ENCODE peak calls at places on chromosomes 3 and 15, in seven cellular contexts. Z is mesothelial cell of epicardium, P is psoas muscle, W is A673, L is uterus, X is endothelial cell of umbilical vein, O is neural progenitor cell. J is an unnamed sample.

GRCh38 chr3:169526246-169526645 is 137.3 kb downstream of the MECOM start:
- DNase-seq in X (peak; percentile 75), P (no peak), Z (no peak), L (no peak), O (no peak), W (no peak), J (no peak)

GRCh38 chr3:122403489-122403888 is 12.4 kb downstream of the WDR5B start:
- DNase-seq in L (no peak), O (no peak), X (no peak), Z (no peak), W (peak; percentile 27), P (no peak), J (no peak)

GRCh38 chr15:83207622-83208356 is at the start of gene HDGFL3:
- DNase-seq in X (peak; percentile 59), W (peak; percentile 71), P (peak; percentile 72), Z (peak; percentile 40), O (peak; percentile 88), L (peak; percentile 64), J (no peak)

GRCh38 chr3:194286747-194287146 is 64.4 kb downstream of the CPN2 start:
- DNase-seq in P (no peak), O (peak; percentile 97), X (no peak), Z (no peak), W (no peak), L (peak; percentile 7), J (no peak)

GRCh38 chr15:90231028-90232017 is 2.4 kb downstream of the CIB1 start:
- DNase-seq in X (no peak), P (no peak), L (no peak), Z (no peak), O (no peak), W (no peak), J (peak; percentile 94)

GRCh38 chr3:65939841-65940246 is 98.9 kb downstream of the MAGI1 start:
- DNase-seq in L (no peak), W (no peak), O (no peak), X (no peak), Z (no peak), P (no peak), J (no peak)

GRCh38 chr3:159356606-159357005 is 554.8 kb downstream of the MFSD1 start:
- DNase-seq in L (no peak), X (no peak), W (no peak), P (no peak), O (no peak), Z (no peak), J (no peak)

GRCh38 chr15:60695713-60696522 is 217.0 kb upstream of the ICE2 start:
- DNase-seq in P (no peak), L (no peak), O (no peak), Z (no peak), W (no peak), X (no peak), J (no peak)

GRCh38 chr15:62619526-62619925 is 423.0 kb upstream of the TPM1 start:
- DNase-seq in Z (no peak), O (no peak), W (no peak), P (no peak), X (no peak), L (no peak), J (no peak)

GRCh38 chr15:70270752-70271111 is 173.0 kb upstream of the TLE3 start:
- DNase-seq in P (peak; percentile 26), L (no peak), O (no peak), X (no peak), Z (no peak), W (no peak), J (no peak)
- TF ChIP-seq CTCF in P (no peak), L (no peak), O (no peak), X (no peak), Z (no peak), W (no peak), J (no peak)

GRCh38 chr15:41494190-41494921 is 682 bp downstream of the ITPKA start:
- DNase-seq in L (peak; percentile 23), Z (no peak), W (peak; percentile 40), O (peak; percentile 77), P (no peak), X (no peak), J (no peak)
- TF ChIP-seq CTCF in L (no peak), Z (no peak), W (no peak), O (peak; percentile 31), P (no peak), X (no peak), J (no peak)

DNA sequence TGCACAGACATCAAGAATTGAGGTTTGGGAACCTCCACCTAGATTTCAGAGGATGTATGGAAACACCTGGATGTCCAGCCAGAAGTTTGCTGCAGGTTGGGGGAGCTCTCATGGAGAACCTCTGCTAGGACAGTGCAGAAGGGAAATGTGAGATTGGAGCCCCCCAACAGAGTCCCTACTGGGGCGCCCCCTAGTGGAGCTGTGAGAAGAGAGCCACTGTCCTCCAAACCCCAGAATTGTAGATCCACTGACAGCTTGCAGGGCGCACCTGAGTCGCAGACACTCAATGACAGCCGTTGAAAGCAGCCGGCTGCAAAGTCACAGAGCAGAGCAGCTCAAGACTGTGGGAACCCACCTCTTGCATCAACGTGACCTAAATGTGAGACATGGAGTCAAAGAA is 34.6 kb upstream of the EPHA6 start:
- DNase-seq in X (no peak), O (no peak), Z (no peak), W (no peak), P (no peak), L (no peak), J (no peak)
- TF ChIP-seq CTCF in X (no peak), O (peak; percentile 47), Z (peak; percentile 35), W (no peak), P (no peak), L (no peak), J (no peak)

DNA sequence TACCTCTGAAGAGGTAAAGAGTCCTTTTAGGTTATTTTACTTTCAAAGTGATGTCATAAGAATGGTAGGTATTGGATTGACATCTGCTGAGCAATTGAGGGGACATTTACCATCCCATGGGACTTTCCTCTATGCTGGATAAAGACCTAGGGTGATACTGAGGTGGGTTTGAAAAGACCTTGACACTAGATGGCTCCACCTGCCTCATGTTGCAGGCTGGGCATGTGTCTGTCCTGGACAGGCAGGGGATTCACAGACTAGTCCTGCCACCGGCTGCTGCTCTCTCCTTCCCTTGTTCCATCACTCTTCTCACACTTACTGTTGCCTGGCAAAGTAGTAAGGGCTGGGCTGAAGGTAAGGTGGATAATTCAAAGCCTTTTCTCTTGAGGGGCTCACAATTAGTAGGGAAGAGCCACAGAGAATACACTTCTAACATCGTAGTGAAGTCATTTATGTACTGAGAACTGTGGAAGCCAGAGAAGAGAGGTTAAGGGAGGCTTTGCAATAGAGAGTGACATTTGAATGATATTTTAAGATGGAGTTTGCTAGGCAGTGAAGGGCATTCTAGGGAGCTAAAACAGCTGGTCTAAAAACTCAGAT is 27.7 kb downstream of the TRAK1 start:
- DNase-seq in Z (no peak), P (peak; percentile 72), W (peak; percentile 43), X (peak; percentile 75), O (peak; percentile 43), L (no peak), J (no peak)
- TF ChIP-seq CTCF in Z (no peak), P (peak; percentile 53), W (peak; percentile 41), X (peak; percentile 39), O (peak; percentile 53), L (no peak), J (no peak)